ENCODE peak calls at places on chromosomes 1 and 21, in five cellular contexts. H is progenitor cell of endocrine pancreas, T is psoas muscle, F is left ventricle myocardium inferior, R is astrocyte of the cerebellum. I is an unnamed sample.

GRCh38 chr1:112520166-112520565 is 11.4 kb downstream of the WNT2B start:
- DNase-seq in T (no peak), R (no peak), H (no peak), F (no peak), I (no peak)

GRCh38 chr1:185562623-185563359 is 171.4 kb upstream of the HMCN1 start:
- DNase-seq in R (no peak), F (no peak), H (no peak), T (no peak), I (no peak)

GRCh38 chr1:228809621-228810313 is 74.5 kb downstream of the RHOU start:
- DNase-seq in F (no peak), T (no peak), R (no peak), H (no peak), I (no peak)

GRCh38 chr1:13540871-13541270 is 27.1 kb upstream of the LRRC38 start:
- DNase-seq in T (peak; percentile 25), H (no peak), R (no peak), F (peak; percentile 62), I (no peak)

GRCh38 chr1:237901284-237901870 is 10.7 kb upstream of the ZP4 start:
- DNase-seq in T (no peak), R (no peak), H (no peak), F (no peak), I (no peak)

GRCh38 chr1:40981702-40982448 is 2.4 kb downstream of the CTPS1 start:
- DNase-seq in H (no peak), T (no peak), F (no peak), R (no peak), I (no peak)

GRCh38 chr1:119286587-119287181 is 81.9 kb upstream of the HAO2 start:
- DNase-seq in F (no peak), H (peak; percentile 33), R (no peak), T (no peak), I (no peak)

GRCh38 chr21:34807146-34807880 is 138.5 kb downstream of the CLIC6 start:
- DNase-seq in H (no peak), R (peak; percentile 91), F (no peak), T (no peak), I (peak; percentile 65)

GRCh38 chr21:37060296-37060695 is 12.6 kb downstream of the PIGP start:
- DNase-seq in H (no peak), T (peak; percentile 36), F (no peak), R (peak; percentile 88), I (peak; percentile 82)

GRCh38 chr21:36584980-36585940 is 105.3 kb upstream of the CLDN14 start:
- DNase-seq in R (no peak), T (no peak), H (no peak), F (no peak), I (no peak)

GRCh38 chr1:225467193-225468020 is 39.6 kb upstream of the LBR start:
- DNase-seq in H (no peak), R (no peak), T (peak; percentile 56), F (peak; percentile 71), I (no peak)

GRCh38 chr1:59261537-59261936 is 35.4 kb upstream of the FGGY start:
- DNase-seq in T (no peak), H (no peak), F (no peak), R (no peak), I (peak; percentile 16)

GRCh38 chr21:45562965-45563364 is 20.7 kb upstream of the SLC19A1 start:
- DNase-seq in F (no peak), H (no peak), T (no peak), R (no peak), I (no peak)

GRCh38 chr21:38120984-38121855 is 135.6 kb upstream of the KCNJ15 start:
- DNase-seq in F (no peak), T (no peak), H (no peak), R (no peak), I (no peak)

GRCh38 chr1:183882328-183883167 is 77.6 kb downstream of the RGL1 start:
- DNase-seq in T (no peak), R (no peak), H (no peak), F (no peak), I (no peak)

GRCh38 chr1:231395051-231395995 is 26.8 kb downstream of the EGLN1 start:
- DNase-seq in H (no peak), R (peak; percentile 93), F (no peak), T (no peak), I (peak; percentile 57)

GRCh38 chr1:231395996-231396385 is 26.1 kb downstream of the EGLN1 start:
- DNase-seq in F (no peak), R (no peak), H (no peak), T (no peak), I (no peak)

GRCh38 chr1:231390071-231390470 is 32.0 kb downstream of the EGLN1 start:
- DNase-seq in T (no peak), H (no peak), R (no peak), F (no peak), I (no peak)

GRCh38 chr1:231393668-231394067 is 28.4 kb downstream of the EGLN1 start:
- DNase-seq in F (no peak), H (no peak), T (no peak), R (no peak), I (no peak)

GRCh38 chr1:231392380-231393131 is 29.5 kb downstream of the EGLN1 start:
- DNase-seq in T (no peak), F (no peak), H (no peak), R (no peak), I (no peak)
- TF ChIP-seq CTCF in T (no peak), F (no peak), H (no peak), R (no peak), I (no peak)

GRCh38 chr1:45205000-45205909 is 1.1 kb downstream of the ZSWIM5 start:
- DNase-seq in F (peak; percentile 32), H (peak; percentile 40), R (no peak), T (peak; percentile 35), I (no peak)
- TF ChIP-seq CTCF in F (no peak), H (no peak), R (no peak), T (no peak), I (no peak)

GRCh38 chr1:105779727-105780126 is 1276.7 kb upstream of the PRMT6 start:
- DNase-seq in H (no peak), T (no peak), R (no peak), F (no peak), I (no peak)
- TF ChIP-seq CTCF in H (no peak), T (no peak), R (no peak), F (no peak), I (no peak)

GRCh38 chr21:43313221-43313938 is 113.6 kb downstream of the SIK1 start:
- DNase-seq in F (no peak), T (peak; percentile 5), H (no peak), R (no peak), I (no peak)

GRCh38 chr21:43313939-43314405 is 113.0 kb downstream of the SIK1 start:
- DNase-seq in F (no peak), H (no peak), T (peak; percentile 3), R (no peak), I (no peak)

GRCh38 chr21:43316156-43316845 is 110.6 kb downstream of the SIK1 start:
- DNase-seq in T (peak; percentile 8), F (no peak), H (no peak), R (no peak), I (no peak)

GRCh38 chr21:43317254-43317748 is 109.6 kb downstream of the SIK1 start:
- DNase-seq in F (no peak), H (no peak), R (no peak), T (peak; percentile 2), I (no peak)

DNA sequence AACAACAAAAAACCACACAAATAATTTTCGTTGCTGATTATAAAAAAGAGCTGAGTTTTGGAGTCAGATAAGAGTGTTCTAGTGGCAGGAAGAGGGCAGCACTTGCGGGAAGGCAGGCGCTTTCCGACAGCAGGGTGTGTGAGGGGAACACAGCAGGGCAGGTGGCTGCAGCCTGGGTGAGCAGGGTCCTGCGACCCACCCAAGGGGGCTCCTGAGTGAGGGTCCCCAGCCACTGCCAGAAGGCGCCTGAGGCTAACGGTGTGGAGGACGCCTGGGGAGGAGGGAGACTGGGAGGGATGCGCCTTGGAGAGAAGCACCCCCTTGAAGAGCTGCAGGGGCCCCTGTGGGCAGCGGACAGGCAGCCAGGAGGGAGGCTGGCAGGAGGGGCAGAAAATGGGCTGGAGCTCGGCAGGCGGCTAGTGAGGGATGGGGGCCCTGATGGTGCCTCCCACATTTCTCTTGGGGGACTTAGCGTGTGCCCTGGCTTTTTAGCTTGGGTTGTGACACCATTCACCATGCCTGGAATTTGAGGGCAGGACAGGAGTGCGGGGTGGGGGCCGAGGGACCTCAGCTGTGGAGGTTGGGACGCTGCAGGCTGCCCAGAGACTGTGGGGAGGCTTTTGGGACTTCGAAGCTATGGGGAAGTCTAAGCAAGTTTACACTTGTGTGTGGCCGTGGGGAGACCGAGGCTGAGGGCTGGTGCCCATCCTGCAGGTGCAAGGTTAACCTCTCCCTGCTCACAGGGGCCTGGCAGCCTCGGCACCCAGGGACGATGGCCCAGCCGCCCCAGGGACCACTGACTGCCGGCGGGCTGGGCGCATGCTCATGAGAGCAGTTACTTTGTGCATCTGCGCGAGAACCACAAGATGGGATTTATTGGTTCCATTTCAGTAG is 111.4 kb downstream of the SIK1 start:
- DNase-seq in H (no peak), F (no peak), R (no peak), T (peak; percentile 9), I (no peak)
- TF ChIP-seq CTCF in H (no peak), F (no peak), R (no peak), T (no peak), I (no peak)

DNA sequence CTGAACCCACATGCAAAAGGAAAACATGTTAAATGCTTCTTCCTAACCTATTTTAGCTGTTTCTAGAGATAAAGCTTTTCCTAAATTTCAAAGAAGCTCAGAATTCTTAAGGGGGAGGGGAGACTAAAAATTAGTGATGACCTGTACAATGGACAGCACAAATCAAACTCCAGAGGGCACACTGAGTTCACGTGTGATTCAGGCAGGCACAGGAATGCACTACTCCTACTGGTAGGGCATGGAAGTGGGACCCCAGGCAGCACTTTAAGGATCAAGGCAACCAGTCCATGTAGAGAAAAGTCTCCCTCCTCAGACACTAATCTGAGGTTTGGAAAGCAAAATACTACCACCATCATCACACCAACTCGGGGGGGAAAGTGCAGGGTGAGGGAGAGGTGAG is 31.3 kb upstream of the CLCA4 start:
- DNase-seq in F (no peak), H (no peak), R (no peak), T (no peak), I (no peak)
- TF ChIP-seq CTCF in F (peak; percentile 38), H (peak; percentile 51), R (peak; percentile 39), T (peak; percentile 29), I (no peak)

I was measured in AG09319.